ENCODE peak calls at places on chromosomes 12 and 14, in seven cellular contexts. K, C, J, E, O, M and G are unnamed samples.

GRCh38 chr12:90188857-90189256 is 480.2 kb upstream of the ATP2B1 start:
- DNase-seq in M (no peak), E (no peak), J (no peak), K (no peak), C (no peak), O (no peak), G (no peak)

GRCh38 chr12:50018968-50019367 is 6.3 kb downstream of the RACGAP1 start:
- DNase-seq in M (no peak), J (no peak), C (no peak), K (no peak), O (no peak), E (no peak), G (no peak)

GRCh38 chr12:88501976-88502938 is 78.0 kb downstream of the KITLG start:
- DNase-seq in C (no peak), K (no peak), J (no peak), M (no peak), O (peak), E (no peak), G (no peak)

GRCh38 chr14:50667491-50668007 is 557 bp downstream of the SAV1 start:
- DNase-seq in O (no peak), M (peak), C (peak), K (peak), E (no peak), J (no peak), G (no peak)

GRCh38 chr14:86712727-86713126 is 1182.8 kb downstream of the FLRT2 start:
- DNase-seq in J (no peak), E (no peak), C (no peak), K (no peak), M (no peak), O (no peak), G (no peak)

GRCh38 chr14:76887196-76887595 is 61.0 kb downstream of the LRRC74A start:
- DNase-seq in C (no peak), J (peak), E (no peak), O (peak), K (no peak), M (no peak), G (no peak)

GRCh38 chr14:104855532-104856090 is 9.5 kb upstream of the CEP170B start:
- DNase-seq in K (no peak), C (no peak), J (no peak), O (peak), E (no peak), M (no peak), G (no peak)

GRCh38 chr14:37974421-37974820 is 233.3 kb upstream of the SSTR1 start:
- DNase-seq in M (no peak), C (no peak), E (no peak), J (no peak), O (peak), K (no peak), G (no peak)

GRCh38 chr14:21915814-21916213 is 242.2 kb upstream of the OR4E1 start:
- DNase-seq in O (no peak), C (no peak), E (no peak), K (no peak), J (no peak), M (no peak), G (no peak)

GRCh38 chr14:100158566-100159106 is 809 bp downstream of the DEGS2 start:
- DNase-seq in O (no peak), K (no peak), M (no peak), C (no peak), J (no peak), E (no peak), G (no peak)

GRCh38 chr14:94682061-94682516 is 69.9 kb downstream of the SERPINA3 start:
- DNase-seq in E (no peak), J (no peak), K (no peak), M (no peak), C (no peak), O (no peak), G (no peak)

GRCh38 chr12:124109760-124110159 is 136.7 kb downstream of the ZNF664 start:
- DNase-seq in J (no peak), C (no peak), K (peak), O (peak), E (no peak), M (peak), G (no peak)

GRCh38 chr12:23949212-23950010 is at the start of gene SOX5:
- DNase-seq in K (peak), J (no peak), E (no peak), O (peak), M (no peak), C (peak), G (no peak)

GRCh38 chr14:104550849-104551728 is 28.5 kb upstream of the C14orf180 start:
- DNase-seq in J (no peak), O (no peak), K (no peak), E (no peak), C (no peak), M (no peak), G (no peak)

GRCh38 chr14:58844544-58844943 is 206.8 kb downstream of the DACT1 start:
- DNase-seq in C (no peak), M (no peak), K (no peak), J (no peak), O (no peak), E (no peak), G (no peak)